ENCODE peak calls at places on chromosome 4, in six cellular contexts. B is pancreas, C is left ventricle myocardium inferior, J is endothelial cell of umbilical vein, M is heart left ventricle, V is body of pancreas. U is an unnamed sample.

GRCh38 chr4:53366301-53366716 is 448 bp upstream of the SCFD2 start:
- DNase-seq in M (no peak), C (no peak), V (no peak), J (no peak), B (no peak), U (no peak)

GRCh38 chr4:106080376-106080775 is 185.1 kb downstream of the NPNT start:
- DNase-seq in J (no peak), V (no peak), B (no peak), C (no peak), M (no peak), U (no peak)

GRCh38 chr4:130573742-130574141 is 1477.8 kb downstream of the C4orf33 start:
- DNase-seq in C (no peak), V (no peak), M (no peak), B (no peak), J (no peak), U (no peak)

GRCh38 chr4:4762909-4763814 is 96.3 kb upstream of the MSX1 start:
- DNase-seq in C (no peak), B (no peak), M (no peak), V (no peak), J (no peak), U (peak; percentile 55)

GRCh38 chr4:159444668-159445067 is 341.8 kb downstream of the RAPGEF2 start:
- DNase-seq in B (no peak), J (peak; percentile 10), V (no peak), M (no peak), C (no peak), U (peak; percentile 20)

GRCh38 chr4:129751646-129752045 is 655.7 kb downstream of the C4orf33 start:
- DNase-seq in V (no peak), B (no peak), C (no peak), J (no peak), M (no peak), U (no peak)

GRCh38 chr4:137032242-137032641 is 500.1 kb downstream of the PCDH18 start:
- DNase-seq in C (no peak), B (no peak), J (no peak), V (no peak), M (no peak), U (peak; percentile 8)

GRCh38 chr4:53706422-53707032 is 115.2 kb upstream of the LNX1 start:
- DNase-seq in M (no peak), J (peak; percentile 36), V (peak; percentile 30), B (no peak), C (no peak), U (peak; percentile 87)

GRCh38 chr4:107069049-107069448 is 32.9 kb upstream of the DKK2 start:
- DNase-seq in J (peak; percentile 90), M (no peak), C (no peak), V (no peak), B (no peak), U (peak; percentile 3)

GRCh38 chr4:148164529-148164928 is 277.7 kb downstream of the NR3C2 start:
- DNase-seq in B (no peak), J (no peak), C (no peak), V (no peak), M (no peak), U (no peak)

GRCh38 chr4:53537606-53538005 is 53.7 kb downstream of the LNX1 start:
- DNase-seq in C (no peak), M (no peak), B (no peak), V (no peak), J (peak; percentile 56), U (no peak)

GRCh38 chr4:13548059-13548983 is 4.0 kb upstream of the NKX3-2 start:
- DNase-seq in M (no peak), B (no peak), V (no peak), J (no peak), C (no peak), U (no peak)

GRCh38 chr4:48067536-48067935 is 51.0 kb downstream of the NIPAL1 start:
- DNase-seq in B (no peak), M (no peak), C (no peak), J (no peak), V (no peak), U (no peak)

GRCh38 chr4:6200922-6201362 is 593 bp upstream of the JAKMIP1 start:
- DNase-seq in B (no peak), V (no peak), J (no peak), C (no peak), M (no peak), U (no peak)

GRCh38 chr4:102518703-102519131 is 17.6 kb downstream of the NFKB1 start:
- DNase-seq in C (no peak), M (no peak), J (no peak), V (peak; percentile 9), B (no peak), U (no peak)

GRCh38 chr4:98745372-98745771 is 87.0 kb upstream of the TSPAN5 start:
- DNase-seq in V (no peak), J (no peak), M (no peak), B (no peak), C (no peak), U (peak; percentile 62)

GRCh38 chr4:1898681-1899080 is 27.5 kb downstream of the NSD2 start:
- DNase-seq in B (no peak), V (no peak), J (no peak), C (no peak), M (no peak), U (no peak)

GRCh38 chr4:89708903-89709361 is 128.0 kb downstream of the SNCA start:
- DNase-seq in M (peak; percentile 6), B (no peak), V (no peak), J (peak; percentile 99), C (no peak), U (peak; percentile 72)

GRCh38 chr4:68163754-68164153 is 34.1 kb upstream of the TMPRSS11F start:
- DNase-seq in B (no peak), M (no peak), C (no peak), V (no peak), J (no peak), U (no peak)

GRCh38 chr4:74770511-74770910 is 23.8 kb downstream of the BTC start:
- DNase-seq in C (no peak), V (no peak), M (no peak), J (no peak), B (no peak), U (no peak)

GRCh38 chr4:53601251-53601764 is 10.0 kb upstream of the LNX1 start:
- DNase-seq in B (peak; percentile 65), M (peak; percentile 11), C (peak; percentile 15), J (peak; percentile 22), V (peak; percentile 47), U (peak; percentile 21)

GRCh38 chr4:86108152-86108551 is 251.7 kb downstream of the MAPK10 start:
- DNase-seq in C (no peak), V (no peak), M (no peak), B (no peak), J (no peak), U (peak; percentile 29)

GRCh38 chr4:107115185-107115847 is 79.2 kb upstream of the DKK2 start:
- DNase-seq in J (no peak), M (no peak), V (no peak), B (no peak), C (no peak), U (peak; percentile 2)

GRCh38 chr4:110074570-110074969 is 123.8 kb downstream of the ELOVL6 start:
- DNase-seq in C (no peak), M (no peak), V (no peak), J (no peak), B (no peak), U (no peak)

GRCh38 chr4:101128473-101128872 is 218.9 kb downstream of the PPP3CA start:
- DNase-seq in V (no peak), B (no peak), C (no peak), J (no peak), M (no peak), U (no peak)

GRCh38 chr4:182141046-182141445 is 102.2 kb upstream of the TENM3 start:
- DNase-seq in M (no peak), V (no peak), J (no peak), B (no peak), C (no peak), U (no peak)

GRCh38 chr4:183563874-183564273 is 59.0 kb downstream of the ING2 start:
- DNase-seq in B (no peak), J (no peak), V (no peak), C (no peak), M (no peak), U (peak; percentile 13)

DNA sequence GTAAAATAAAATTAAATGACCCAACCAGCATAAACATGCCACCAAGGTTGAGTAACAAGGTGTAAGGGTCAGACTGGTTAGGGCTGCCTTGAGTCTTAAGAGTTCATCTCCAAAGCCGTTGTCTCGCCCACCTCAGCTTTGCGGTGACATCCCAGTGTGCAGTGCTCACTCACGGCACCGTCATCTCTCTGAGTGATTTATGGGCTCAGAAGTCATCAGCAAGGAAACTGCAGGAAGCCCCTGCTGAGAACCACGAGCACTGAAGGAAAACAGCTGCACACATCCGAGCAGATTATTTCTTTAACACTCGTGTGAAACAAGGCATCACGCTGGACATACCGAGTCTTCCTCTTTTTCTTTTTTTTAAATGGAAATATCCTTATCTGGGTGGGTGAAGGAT is 411.1 kb downstream of the TRIML1 start:
- DNase-seq in J (no peak), C (no peak), B (no peak), M (no peak), V (no peak), U (peak; percentile 25)
- H3K4me3 ChIP-seq in J (no peak overlapping the region), C (no peak overlapping the region), B (no peak overlapping the region), M (no peak overlapping the region), V (no peak overlapping the region), U (no peak overlapping the region)

DNA sequence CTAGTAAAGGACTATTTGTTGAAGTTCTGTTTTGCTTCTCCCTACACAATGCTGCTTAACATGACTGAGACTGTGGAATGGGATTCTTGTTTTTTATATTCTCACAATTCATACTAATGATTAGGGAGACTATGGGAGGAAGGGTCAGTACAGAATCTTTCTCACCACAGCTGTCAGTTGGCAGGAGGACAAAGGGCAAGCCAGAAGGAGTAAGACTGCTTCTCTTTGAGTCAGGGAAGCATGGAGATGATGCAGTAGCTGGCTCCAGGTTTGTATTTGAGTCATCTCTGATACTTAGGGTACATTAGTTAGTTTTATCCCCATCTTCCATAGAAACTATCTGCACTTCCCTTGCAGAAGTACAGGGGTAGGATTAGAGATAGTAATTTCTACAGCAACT is 13.4 kb upstream of the CTSO start:
- DNase-seq in M (no peak), V (no peak), C (no peak), J (no peak), B (no peak), U (peak; percentile 29)
- TF ChIP-seq CTCF in M (no peak), V (no peak), C (no peak), J (no peak), B (no peak), U (no peak)

DNA sequence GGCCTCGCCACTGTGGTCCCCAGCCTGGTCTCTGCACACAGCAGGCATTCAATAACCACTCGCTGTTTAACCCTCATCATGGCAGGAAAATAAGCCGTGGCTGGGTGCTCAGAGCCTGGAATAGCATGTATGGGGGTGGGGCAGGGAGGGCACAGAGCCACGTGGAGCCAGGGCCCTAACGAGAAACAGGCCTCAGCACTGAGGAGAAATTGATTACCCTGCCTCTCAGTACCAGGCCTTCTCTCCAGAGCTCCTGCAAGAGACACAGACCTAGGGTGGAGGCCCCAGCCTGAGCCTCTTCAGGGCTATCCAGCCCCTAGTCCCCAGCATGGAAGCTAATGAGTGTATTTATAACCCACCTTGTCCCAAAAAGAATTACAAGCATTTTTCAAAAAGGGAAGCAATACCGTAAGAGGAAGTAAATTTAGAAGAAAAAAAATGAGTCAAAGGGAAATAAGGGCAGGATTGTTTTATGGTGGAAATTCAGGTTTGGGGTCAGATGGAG is 102.1 kb upstream of the RBPJ start:
- DNase-seq in J (no peak), M (no peak), V (no peak), C (no peak), B (no peak), U (no peak)
- H3K4me3 ChIP-seq in J (no peak overlapping the region), M (no peak overlapping the region), V (no peak overlapping the region), C (no peak overlapping the region), B (no peak overlapping the region), U (no peak overlapping the region)

GRCh38 chr4:75858721-75859120 is 43.5 kb downstream of the PPEF2 start:
- DNase-seq in M (no peak), J (no peak), C (no peak), B (no peak), V (no peak), U (no peak)

GRCh38 chr4:75860606-75861005 is 41.6 kb downstream of the PPEF2 start:
- DNase-seq in V (no peak), C (no peak), M (no peak), B (no peak), J (no peak), U (no peak)
- TF ChIP-seq CTCF in V (no peak), C (no peak), M (no peak), B (no peak), J (no peak), U (no peak)

U was measured in cardiac fibroblast.